ENCODE peak calls at places on chromosomes 6 and 20, in eight cellular contexts. P is GM12878, W is K562, T is stomach, D is tibial nerve, S is A549, C is suprapubic skin, X is transverse colon. Z is an unnamed sample.
A peak's percentile ranks its signal among the peaks of the same experiment; 100 is the strongest.

GRCh38 chr6:3414704-3415453 is 42.0 kb downstream of the SLC22A23 start:
- DNase-seq in S (no peak), P (no peak), X (no peak), W (peak; percentile 54), C (no peak), D (no peak), T (no peak), Z (no peak)

GRCh38 chr6:37674161-37674560 is 23.5 kb downstream of the MDGA1 start:
- DNase-seq in W (no peak), C (no peak), X (no peak), S (no peak), T (no peak), D (no peak), P (no peak), Z (no peak)

GRCh38 chr6:158642805-158643489 is 1.6 kb downstream of the DYNLT1 start:
- DNase-seq in P (no peak), S (no peak), T (peak; percentile 19), D (no peak), C (no peak), X (no peak), W (no peak), Z (no peak)

GRCh38 chr20:9059931-9060330 is 9.0 kb upstream of the PLCB4 start:
- DNase-seq in T (no peak), X (no peak), S (peak; percentile 37), C (no peak), D (no peak), P (no peak), W (no peak), Z (no peak)

GRCh38 chr20:50750145-50750671 is 18.8 kb downstream of the PARD6B start:
- DNase-seq in W (no peak), T (no peak), C (no peak), X (no peak), P (no peak), D (no peak), S (no peak), Z (no peak)

GRCh38 chr6:107128577-107128976 is 13.3 kb upstream of the BEND3 start:
- DNase-seq in S (no peak), P (no peak), D (no peak), W (no peak), T (no peak), X (no peak), C (no peak), Z (no peak)

GRCh38 chr6:24545691-24546090 is 50.9 kb downstream of the ALDH5A1 start:
- DNase-seq in X (no peak), W (no peak), C (no peak), D (no peak), S (no peak), P (no peak), T (no peak), Z (no peak)

GRCh38 chr20:4051413-4052138 is 36.2 kb upstream of the RNF24 start:
- DNase-seq in T (no peak), P (no peak), C (no peak), W (no peak), D (no peak), S (no peak), X (no peak), Z (no peak)

GRCh38 chr6:157494132-157494705 is 113.2 kb downstream of the ZDHHC14 start:
- DNase-seq in C (no peak), D (no peak), P (no peak), W (no peak), X (no peak), S (no peak), T (no peak), Z (no peak)

GRCh38 chr6:169675011-169675410 is 26.8 kb downstream of the WDR27 start:
- DNase-seq in X (no peak), C (no peak), W (no peak), D (no peak), T (no peak), P (no peak), S (no peak), Z (no peak)

GRCh38 chr6:75612921-75613534 is 11.3 kb downstream of the SENP6 start:
- DNase-seq in S (no peak), W (no peak), T (no peak), P (no peak), D (no peak), C (no peak), X (no peak), Z (no peak)

GRCh38 chr20:39986231-39986904 is 702.7 kb downstream of the MAFB start:
- DNase-seq in W (no peak), S (peak; percentile 3), X (peak; percentile 15), C (peak; percentile 87), P (no peak), D (peak; percentile 64), T (no peak), Z (peak; percentile 53)

GRCh38 chr20:38085031-38085430 is 51.5 kb downstream of the RPRD1B start:
- DNase-seq in S (no peak), W (no peak), C (no peak), X (no peak), T (no peak), P (no peak), D (no peak), Z (no peak)

GRCh38 chr6:34610819-34611477 is 54.8 kb upstream of the SPDEF start:
- DNase-seq in T (peak; percentile 32), X (no peak), P (no peak), C (no peak), W (peak; percentile 62), D (no peak), S (peak; percentile 69), Z (no peak)

GRCh38 chr6:45845546-45845945 is 170.1 kb downstream of the CLIC5 start:
- DNase-seq in W (no peak), T (no peak), X (no peak), D (no peak), S (no peak), P (no peak), C (no peak), Z (no peak)

GRCh38 chr6:97630592-97630991 is 347.6 kb upstream of the MMS22L start:
- DNase-seq in C (no peak), W (no peak), D (no peak), X (no peak), P (no peak), T (no peak), S (no peak), Z (no peak)

GRCh38 chr6:5078121-5078695 is 6.9 kb upstream of the PPP1R3G start:
- DNase-seq in C (no peak), S (peak; percentile 27), W (peak; percentile 57), P (no peak), T (no peak), X (no peak), D (no peak), Z (no peak)

GRCh38 chr6:5173862-5174643 is 86.7 kb downstream of the LYRM4 start:
- DNase-seq in S (no peak), D (no peak), P (peak; percentile 87), X (peak; percentile 21), C (no peak), W (no peak), T (no peak), Z (no peak)

GRCh38 chr20:24674921-24675605 is 205.6 kb downstream of the SYNDIG1 start:
- DNase-seq in D (no peak), C (peak; percentile 24), S (no peak), X (no peak), P (no peak), W (no peak), T (no peak), Z (no peak)

GRCh38 chr6:30325150-30325872 is 1.4 kb upstream of the TRIM39 start:
- DNase-seq in D (no peak), P (peak; percentile 23), T (peak; percentile 43), X (peak; percentile 67), C (no peak), W (peak; percentile 93), S (peak; percentile 66), Z (no peak)

GRCh38 chr20:16314320-16314719 is 258.9 kb downstream of the KIF16B start:
- DNase-seq in W (no peak), C (no peak), D (no peak), P (peak; percentile 69), X (no peak), S (no peak), T (no peak), Z (no peak)

GRCh38 chr20:45407067-45407745 is 883 bp upstream of the DBNDD2 start:
- DNase-seq in W (peak; percentile 34), X (peak; percentile 58), C (no peak), D (peak; percentile 26), S (no peak), T (peak; percentile 39), P (no peak), Z (peak; percentile 40)
- TF ChIP-seq EP300 in W (no peak), X (no peak), C (no peak), D (no peak), S (no peak), T (no peak), P (no peak), Z (no peak)

GRCh38 chr6:89932245-89932802 is 38.1 kb downstream of the GJA10 start:
- DNase-seq in P (no peak), X (no peak), W (peak; percentile 53), C (no peak), T (no peak), S (no peak), D (no peak), Z (no peak)

GRCh38 chr6:89930789-89931188 is 36.5 kb downstream of the GJA10 start:
- DNase-seq in D (no peak), W (no peak), X (no peak), S (no peak), T (no peak), C (no peak), P (no peak), Z (no peak)

GRCh38 chr6:89927788-89928565 is 33.7 kb downstream of the GJA10 start:
- DNase-seq in T (no peak), S (no peak), X (no peak), C (no peak), D (no peak), W (no peak), P (no peak), Z (no peak)

GRCh38 chr6:89925826-89926225 is 31.6 kb downstream of the GJA10 start:
- DNase-seq in S (no peak), P (no peak), X (no peak), D (no peak), C (no peak), T (no peak), W (no peak), Z (no peak)

GRCh38 chr6:89928604-89929003 is 34.3 kb downstream of the GJA10 start:
- DNase-seq in P (no peak), D (no peak), X (no peak), W (no peak), T (no peak), S (no peak), C (no peak), Z (no peak)
- TF ChIP-seq EP300 in P (no peak), D (no peak), X (no peak), W (no peak), T (no peak), S (no peak), C (no peak), Z (no peak)

GRCh38 chr6:155418017-155418749 is 37.5 kb downstream of the NOX3 start:
- DNase-seq in X (peak; percentile 14), C (no peak), W (no peak), D (peak; percentile 46), T (no peak), P (peak; percentile 68), S (no peak), Z (no peak)
- TF ChIP-seq EP300 in X (no peak), C (no peak), W (no peak), D (no peak), T (no peak), P (no peak), S (no peak), Z (no peak)

DNA sequence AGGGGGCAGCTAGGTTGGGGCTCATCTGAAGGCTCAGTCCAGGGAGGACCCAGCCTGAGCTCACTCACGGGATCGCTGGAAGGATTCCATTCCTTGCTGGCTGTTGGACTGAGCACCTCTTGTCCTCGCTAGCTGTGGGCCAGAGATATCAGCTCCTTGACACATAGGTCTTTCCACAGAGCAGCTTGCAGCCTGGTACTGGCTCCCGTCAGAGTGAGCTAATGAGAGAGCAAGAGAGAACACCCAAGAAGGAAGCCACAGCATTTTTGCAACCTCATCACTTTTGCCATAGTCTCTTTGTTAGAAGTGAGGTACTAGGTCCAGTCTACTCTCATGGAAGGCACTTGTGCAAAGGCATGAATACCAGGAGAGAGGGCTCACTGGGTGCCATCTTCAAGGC is 179.9 kb downstream of the CDC5L start:
- DNase-seq in W (no peak), D (no peak), T (no peak), X (no peak), C (no peak), P (no peak), S (no peak), Z (no peak)
- TF ChIP-seq EP300 in W (no peak), D (no peak), T (no peak), X (no peak), C (no peak), P (no peak), S (no peak), Z (no peak)

Z was measured in ovary.